ENCODE peak calls at places on chromosomes 7 and 10, in eight cellular contexts. M is neural progenitor cell, A is HFFc6, E is lung, Z is left ventricle myocardium inferior, Y is MCF 10A, D is tibial nerve, W is IMR-90. G is an unnamed sample.

GRCh38 chr7:152899004-152899403 is 139.5 kb downstream of the ACTR3B start:
- DNase-seq in M (no peak), A (no peak), E (no peak), Z (no peak), Y (no peak), D (no peak), W (no peak), G (no peak)

GRCh38 chr7:144439717-144440116 is 36.2 kb upstream of the NOBOX start:
- DNase-seq in M (no peak), A (no peak), E (no peak), Z (no peak), Y (no peak), D (no peak), W (no peak), G (no peak)

GRCh38 chr10:4355346-4355745 is 470.7 kb upstream of the AKR1E2 start:
- DNase-seq in M (no peak), A (no peak), E (no peak), Z (no peak), Y (no peak), D (no peak), W (no peak), G (no peak)

GRCh38 chr10:24469993-24470392 is 253.7 kb downstream of the ARHGAP21 start:
- DNase-seq in M (no peak), A (no peak), E (no peak), Z (no peak), Y (no peak), D (no peak), W (no peak), G (no peak)

GRCh38 chr7:76352193-76352592 is 6.6 kb downstream of the YWHAG start:
- DNase-seq in M (no peak), A (no peak), E (no peak), Z (no peak), Y (no peak), D (no peak), W (peak), G (no peak)

GRCh38 chr7:134470864-134471263 is 12.0 kb upstream of the AKR1B1 start:
- DNase-seq in M (no peak), A (peak), E (no peak), Z (no peak), Y (peak), D (no peak), W (peak), G (no peak)

GRCh38 chr10:133123746-133124356 is 36.1 kb downstream of the ADGRA1 start:
- DNase-seq in M (no peak), A (no peak), E (no peak), Z (no peak), Y (no peak), D (no peak), W (no peak), G (no peak)

GRCh38 chr10:11014671-11015141 is 3.0 kb upstream of the CELF2 start:
- DNase-seq in M (peak), A (no peak), E (no peak), Z (peak), Y (no peak), D (no peak), W (no peak), G (no peak)

DNA sequence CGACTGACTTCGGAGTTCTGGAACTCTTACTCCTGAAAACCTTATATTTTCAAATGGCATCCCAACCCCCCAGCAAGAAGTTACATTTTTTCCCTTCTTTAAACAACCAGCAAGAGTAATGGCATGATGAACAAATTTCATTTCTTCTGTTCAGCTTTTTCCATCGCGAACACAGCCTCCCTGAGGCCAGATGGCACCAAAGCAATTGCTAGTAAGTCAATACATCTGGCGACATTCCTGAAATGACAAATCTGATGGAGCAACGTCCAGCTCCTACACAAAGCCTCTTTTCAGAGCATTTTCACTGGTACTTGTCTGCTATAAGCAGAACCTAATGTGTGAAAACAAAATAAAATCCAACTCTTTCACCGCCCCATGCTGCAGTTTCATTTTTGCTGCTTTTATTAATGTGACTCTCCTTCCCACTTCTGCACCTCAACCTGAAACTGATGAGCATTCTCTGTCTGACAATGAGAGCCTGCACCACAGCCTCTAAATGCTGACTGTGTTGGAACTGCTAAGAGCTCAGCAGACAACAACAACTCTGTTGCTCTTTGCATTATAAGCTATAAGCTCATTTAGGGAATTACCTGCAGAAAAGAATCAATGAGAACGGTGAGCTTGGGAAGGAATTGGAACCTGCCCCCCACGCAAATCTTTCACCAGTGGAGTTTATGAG is 229.8 kb downstream of the FGFR2 start:
- DNase-seq in M (peak), A (no peak), E (no peak), Z (no peak), Y (peak), D (no peak), W (no peak), G (no peak)
- TF ChIP-seq CTCF in M (no peak), A (no peak), E (no peak), Z (no peak), Y (no peak), D (no peak), W (no peak), G (no peak)

GRCh38 chr10:132036887-132037675 is 28.7 kb upstream of the JAKMIP3 start:
- DNase-seq in M (peak), A (no peak), E (no peak), Z (peak), Y (no peak), D (no peak), W (no peak), G (no peak)
- TF ChIP-seq CTCF in M (no peak), A (no peak), E (no peak), Z (peak), Y (no peak), D (no peak), W (no peak), G (no peak)

GRCh38 chr7:27433581-27433980 is 191.0 kb downstream of the EVX1 start:
- DNase-seq in M (no peak), A (no peak), E (no peak), Z (no peak), Y (no peak), D (no peak), W (no peak), G (no peak)

GRCh38 chr7:27438878-27439589 is 196.4 kb downstream of the EVX1 start:
- DNase-seq in M (no peak), A (no peak), E (no peak), Z (no peak), Y (no peak), D (no peak), W (no peak), G (no peak)

GRCh38 chr7:27431465-27431864 is 188.9 kb downstream of the EVX1 start:
- DNase-seq in M (no peak), A (no peak), E (no peak), Z (no peak), Y (no peak), D (no peak), W (no peak), G (no peak)

GRCh38 chr7:27435461-27435860 is 192.9 kb downstream of the EVX1 start:
- DNase-seq in M (no peak), A (peak), E (no peak), Z (no peak), Y (peak), D (no peak), W (peak), G (no peak)

DNA sequence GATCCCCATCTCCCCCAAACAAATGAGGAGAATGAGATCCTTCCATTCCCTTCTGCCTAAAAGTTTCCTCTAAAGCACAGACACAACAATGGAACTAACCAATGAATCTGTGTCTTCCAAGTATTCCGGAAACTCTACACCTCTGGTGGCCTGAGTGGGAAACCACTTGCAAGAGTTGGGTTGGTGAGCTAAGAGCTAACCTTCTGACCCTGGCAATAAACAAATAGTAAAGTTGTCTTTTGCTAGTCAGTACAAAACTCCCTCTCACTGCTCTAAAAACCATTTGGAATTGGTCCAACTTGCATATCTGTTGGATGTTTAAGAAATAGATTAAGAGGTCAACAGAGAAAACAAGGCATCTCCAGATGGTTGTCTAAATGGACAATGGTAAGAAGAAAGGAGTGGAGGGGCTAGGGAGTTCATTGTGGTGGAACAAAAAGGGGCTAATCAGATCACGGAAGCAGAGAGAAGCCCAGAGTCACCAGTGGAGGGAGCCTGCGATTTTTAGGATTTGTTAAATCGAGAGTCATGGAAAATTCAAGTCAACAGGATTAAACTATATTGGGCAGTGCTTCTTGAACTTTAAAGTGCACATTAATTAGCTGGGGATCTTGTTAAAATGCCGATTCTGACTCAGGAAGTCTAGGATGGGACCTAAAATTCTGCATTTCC is 192.3 kb downstream of the EVX1 start:
- DNase-seq in M (peak), A (no peak), E (no peak), Z (no peak), Y (no peak), D (no peak), W (peak), G (no peak)
- TF ChIP-seq CTCF in M (peak), A (peak), E (no peak), Z (peak), Y (no peak), D (no peak), W (no peak), G (no peak)

GRCh38 chr7:68063171-68063570 is 1066.5 kb downstream of the TYW1 start:
- DNase-seq in M (peak), A (no peak), E (no peak), Z (no peak), Y (no peak), D (no peak), W (no peak), G (no peak)
- TF ChIP-seq CTCF in M (peak), A (peak), E (no peak), Z (peak), Y (no peak), D (no peak), W (no peak), G (no peak)

G was measured in activated B cell treated with CpG ODN at 0.5 μM for 24 hours.